ENCODE peak calls at places on chromosome 5, in six cellular contexts. H is fibroblast of lung, K is astrocyte of the cerebellum, U is AG10803, L is tibial nerve, Z is astrocyte of the spinal cord. T is an unnamed sample.

GRCh38 chr5:74415695-74416102 is 224.8 kb downstream of the ENC1 start:
- DNase-seq in H (no peak), K (no peak), U (no peak), L (no peak), Z (no peak), T (no peak)

GRCh38 chr5:6819521-6819920 is 106.3 kb downstream of the TENT4A start:
- DNase-seq in H (no peak), K (no peak), U (no peak), L (no peak), Z (no peak), T (no peak)

GRCh38 chr5:111834926-111835599 is 78.1 kb upstream of the NREP start:
- DNase-seq in H (peak; percentile 39), K (peak; percentile 16), U (peak; percentile 87), L (no peak), Z (peak; percentile 40), T (no peak)

GRCh38 chr5:115460476-115460875 is 84.1 kb downstream of the FEM1C start:
- DNase-seq in H (peak; percentile 78), K (no peak), U (peak; percentile 72), L (no peak), Z (peak; percentile 72), T (no peak)

GRCh38 chr5:154627711-154628678 is 127.2 kb upstream of the LARP1 start:
- DNase-seq in H (peak; percentile 85), K (no peak), U (peak; percentile 78), L (no peak), Z (no peak), T (no peak)

GRCh38 chr5:146076455-146076854 is 28.9 kb downstream of the PLAC8L1 start:
- DNase-seq in H (no peak), K (no peak), U (no peak), L (no peak), Z (no peak), T (no peak)

GRCh38 chr5:140567136-140567818 is 2.6 kb downstream of the SLC35A4 start:
- DNase-seq in H (no peak), K (no peak), U (no peak), L (no peak), Z (no peak), T (no peak)

GRCh38 chr5:79505138-79505537 is 8.8 kb downstream of the HOMER1 start:
- DNase-seq in H (no peak), K (no peak), U (no peak), L (no peak), Z (no peak), T (no peak)

GRCh38 chr5:51731641-51732040 is 348.4 kb downstream of the ISL1 start:
- DNase-seq in H (peak; percentile 6), K (no peak), U (no peak), L (no peak), Z (no peak), T (no peak)

GRCh38 chr5:168939887-168940534 is 360.8 kb upstream of the PANK3 start:
- DNase-seq in H (no peak), K (no peak), U (no peak), L (no peak), Z (no peak), T (no peak)

GRCh38 chr5:88660326-88660946 is 222.5 kb downstream of the MEF2C start:
- DNase-seq in H (no peak), K (no peak), U (no peak), L (no peak), Z (peak; percentile 89), T (no peak)

DNA sequence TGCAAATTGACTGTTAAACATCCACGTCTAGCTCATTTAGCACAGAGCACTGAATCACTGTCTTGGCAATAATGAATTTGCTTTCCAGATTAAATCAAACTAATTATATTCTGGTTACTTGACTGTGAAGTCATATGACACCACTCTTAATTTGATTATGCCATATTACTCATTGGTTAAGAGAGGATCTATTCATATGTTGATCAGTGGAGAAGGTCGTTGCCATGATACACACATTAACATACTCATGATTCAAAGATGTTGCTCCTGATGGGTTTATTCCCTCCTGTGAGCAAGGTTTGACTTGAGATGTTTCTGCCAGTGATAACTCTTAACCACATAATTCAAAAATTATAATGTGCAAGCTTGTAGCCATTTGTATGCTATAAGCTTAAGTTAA is 644.6 kb downstream of the EFNA5 start:
- DNase-seq in H (no peak), K (no peak), U (no peak), L (no peak), Z (no peak), T (no peak)
- H3K4me3 ChIP-seq in H (no peak overlapping the region), K (no peak overlapping the region), U (no peak overlapping the region), L (no peak overlapping the region), Z (no peak overlapping the region), T (no peak overlapping the region)

GRCh38 chr5:107217721-107218130 is 453.0 kb downstream of the EFNA5 start:
- DNase-seq in H (no peak), K (no peak), U (no peak), L (no peak), Z (no peak), T (peak; percentile 18)

GRCh38 chr5:107218457-107219193 is 452.1 kb downstream of the EFNA5 start:
- DNase-seq in H (no peak), K (no peak), U (peak; percentile 24), L (no peak), Z (peak; percentile 22), T (peak; percentile 5)

GRCh38 chr5:107216587-107216986 is 454.1 kb downstream of the EFNA5 start:
- DNase-seq in H (no peak), K (no peak), U (no peak), L (no peak), Z (no peak), T (no peak)

GRCh38 chr5:107223066-107223465 is 447.7 kb downstream of the EFNA5 start:
- DNase-seq in H (no peak), K (no peak), U (no peak), L (no peak), Z (no peak), T (no peak)

GRCh38 chr5:107219993-107220392 is 450.7 kb downstream of the EFNA5 start:
- DNase-seq in H (no peak), K (no peak), U (no peak), L (no peak), Z (no peak), T (no peak)
- TF ChIP-seq CTCF in H (no peak), K (no peak), U (no peak), L (no peak), Z (no peak), T (no peak)

DNA sequence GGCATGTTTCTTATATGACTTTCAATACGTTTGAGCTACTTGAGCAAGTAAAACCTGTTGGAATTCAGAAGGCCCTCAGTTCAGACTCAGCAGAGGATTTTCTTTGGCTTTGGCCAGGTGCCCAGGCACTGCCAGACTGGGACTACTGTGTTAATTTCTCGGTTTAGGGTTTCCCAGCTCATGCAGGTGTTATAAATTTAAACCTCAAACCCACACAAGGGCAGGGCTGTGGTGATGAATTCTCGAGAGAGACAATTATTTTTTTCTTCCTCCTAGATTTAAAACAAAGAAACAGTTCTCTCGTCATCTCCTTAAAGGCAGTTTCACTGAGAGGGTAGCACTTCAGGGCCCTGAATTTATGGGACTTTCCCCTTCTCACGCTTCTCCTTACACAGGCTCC is 406.0 kb upstream of the PIK3R1 start:
- DNase-seq in H (no peak), K (peak; percentile 49), U (no peak), L (no peak), Z (peak; percentile 23), T (no peak)
- H3K4me3 ChIP-seq in H (no peak overlapping the region), K (no peak overlapping the region), U (no peak overlapping the region), L (no peak overlapping the region), Z (no peak overlapping the region), T (no peak overlapping the region)

GRCh38 chr5:10724799-10725507 is 36.1 kb downstream of the DAP start:
- DNase-seq in H (peak; percentile 95), K (peak; percentile 87), U (peak; percentile 61), L (peak; percentile 31), Z (peak; percentile 94), T (peak; percentile 50)
- TF ChIP-seq CTCF in H (peak; percentile 36), K (peak; percentile 53), U (peak; percentile 22), L (peak; percentile 24), Z (peak; percentile 61), T (no peak)

GRCh38 chr5:59553992-59554391 is 339.5 kb downstream of the PDE4D start:
- DNase-seq in H (no peak), K (no peak), U (no peak), L (no peak), Z (no peak), T (no peak)
- H3K4me3 ChIP-seq in H (no peak overlapping the region), K (no peak overlapping the region), U (no peak overlapping the region), L (no peak overlapping the region), Z (no peak overlapping the region), T (no peak overlapping the region)

GRCh38 chr5:19256036-19256435 is 732.0 kb downstream of the CDH18 start:
- DNase-seq in H (no peak), K (no peak), U (no peak), L (no peak), Z (no peak), T (no peak)

GRCh38 chr5:19266791-19267190 is 721.2 kb downstream of the CDH18 start:
- DNase-seq in H (no peak), K (no peak), U (no peak), L (no peak), Z (no peak), T (no peak)

GRCh38 chr5:19258686-19259085 is 729.3 kb downstream of the CDH18 start:
- DNase-seq in H (no peak), K (no peak), U (no peak), L (no peak), Z (peak; percentile 7), T (no peak)

GRCh38 chr5:19264821-19265220 is 723.2 kb downstream of the CDH18 start:
- DNase-seq in H (no peak), K (no peak), U (no peak), L (no peak), Z (no peak), T (no peak)

DNA sequence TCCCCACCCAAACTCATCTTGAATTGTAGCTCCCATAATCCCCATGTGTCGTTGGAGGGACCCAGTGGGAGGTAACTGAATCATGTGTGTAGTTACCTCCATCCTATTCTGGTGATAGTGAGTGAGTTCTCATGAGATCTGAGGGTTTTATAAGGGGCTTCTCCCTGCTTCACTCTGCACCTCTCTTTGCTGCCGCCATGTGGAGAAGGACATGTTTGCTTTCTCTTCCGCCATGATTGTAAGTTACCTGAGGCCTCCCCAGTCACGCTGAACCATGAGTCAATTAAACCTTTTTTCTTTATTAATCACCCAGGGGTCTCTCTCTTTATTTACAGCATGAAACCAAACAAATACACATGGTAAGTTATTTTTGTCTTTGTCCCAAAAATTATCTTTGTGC is 726.1 kb downstream of the CDH18 start:
- DNase-seq in H (no peak), K (no peak), U (no peak), L (no peak), Z (no peak), T (no peak)
- TF ChIP-seq CTCF in H (no peak), K (no peak), U (no peak), L (no peak), Z (no peak), T (no peak)

T was measured in kidney epithelial cell.